ENCODE peak calls at places on chromosome 1, in five cellular contexts. G is left ventricle myocardium inferior, C is hypothalamus, U is astrocyte of the spinal cord, L is GM12891. T is an unnamed sample.

GRCh38 chr1:161244888-161245287 is 6.9 kb upstream of the NR1I3 start:
- DNase-seq in G (no peak), C (no peak), U (no peak), L (no peak), T (no peak)

GRCh38 chr1:207034998-207035397 is 2.4 kb upstream of the C1orf116 start:
- DNase-seq in G (no peak), C (no peak), U (peak), L (no peak), T (no peak)

GRCh38 chr1:119047040-119047438 is 58.9 kb upstream of the TBX15 start:
- DNase-seq in G (no peak), C (no peak), U (peak), L (no peak), T (no peak)

GRCh38 chr1:147072371-147073061 is 99.8 kb downstream of the PRKAB2 start:
- DNase-seq in G (no peak), C (no peak), U (no peak), L (no peak), T (no peak)

GRCh38 chr1:204301171-204301957 is 58.4 kb downstream of the PLEKHA6 start:
- DNase-seq in G (no peak), C (no peak), U (no peak), L (no peak), T (no peak)

GRCh38 chr1:7388488-7389185 is 382.5 kb upstream of the VAMP3 start:
- DNase-seq in G (peak), C (peak), U (peak), L (no peak), T (no peak)

GRCh38 chr1:27299385-27300252 is 22.3 kb upstream of the TMEM222 start:
- DNase-seq in G (peak), C (peak), U (peak), L (no peak), T (no peak)

GRCh38 chr1:87474098-87474497 is 145.4 kb downstream of the LMO4 start:
- DNase-seq in G (no peak), C (no peak), U (no peak), L (no peak), T (no peak)

GRCh38 chr1:243944429-243945160 is 94.6 kb upstream of the AKT3 start:
- DNase-seq in G (no peak), C (no peak), U (peak), L (no peak), T (no peak)

GRCh38 chr1:153217212-153217611 is at the start of gene PRR9:
- DNase-seq in G (no peak), C (no peak), U (no peak), L (no peak), T (no peak)

GRCh38 chr1:63307196-63307794 is 15.1 kb upstream of the FOXD3 start:
- DNase-seq in G (no peak), C (no peak), U (no peak), L (no peak), T (no peak)

GRCh38 chr1:176701151-176701866 is 238.3 kb downstream of the PAPPA2 start:
- DNase-seq in G (no peak), C (no peak), U (no peak), L (no peak), T (no peak)

GRCh38 chr1:92298573-92299476 is at the start of the genes GLMN and RPAP2:
- DNase-seq in G (peak), C (peak), U (peak), L (peak), T (peak)

GRCh38 chr1:10663668-10664035 is 132.8 kb downstream of the CASZ1 start:
- DNase-seq in G (peak), C (peak), U (no peak), L (no peak), T (no peak)

GRCh38 chr1:9593492-9594465 is 5.1 kb downstream of the TMEM201 start:
- DNase-seq in G (peak), C (peak), U (peak), L (peak), T (peak)

GRCh38 chr1:15504436-15504835 is 19.6 kb downstream of the CASP9 start:
- DNase-seq in G (no peak), C (no peak), U (no peak), L (no peak), T (no peak)

GRCh38 chr1:63705058-63705457 is 68.8 kb upstream of the ROR1 start:
- DNase-seq in G (no peak), C (no peak), U (no peak), L (no peak), T (no peak)

GRCh38 chr1:93081716-93082115 is 2.6 kb downstream of the MTF2 start:
- DNase-seq in G (no peak), C (no peak), U (peak), L (no peak), T (no peak)

GRCh38 chr1:29396438-29397255 is 160.3 kb downstream of the PTPRU start:
- DNase-seq in G (no peak), C (no peak), U (no peak), L (no peak), T (no peak)

GRCh38 chr1:68232354-68233148 is at the start of gene WLS:
- DNase-seq in G (peak), C (peak), U (peak), L (no peak), T (no peak)

GRCh38 chr1:30194046-30194619 is 529.3 kb downstream of the MATN1 start:
- DNase-seq in G (no peak), C (no peak), U (no peak), L (no peak), T (no peak)

GRCh38 chr1:99358771-99359170 is 94.5 kb downstream of the PLPPR4 start:
- DNase-seq in G (no peak), C (no peak), U (no peak), L (no peak), T (no peak)

GRCh38 chr1:100151679-100152078 is 18.7 kb downstream of the TRMT13 start:
- DNase-seq in G (no peak), C (no peak), U (no peak), L (no peak), T (no peak)

GRCh38 chr1:121569407-121569806 is 384.6 kb downstream of the SRGAP2C start:
- DNase-seq in G (no peak), C (no peak), U (no peak), L (no peak), T (no peak)

GRCh38 chr1:234589064-234589765 is 20.8 kb downstream of the IRF2BP2 start:
- DNase-seq in G (no peak), C (no peak), U (peak), L (no peak), T (no peak)

GRCh38 chr1:11541956-11542355 is 63.0 kb downstream of the DISP3 start:
- DNase-seq in G (no peak), C (no peak), U (no peak), L (no peak), T (no peak)

GRCh38 chr1:115112496-115113375 is 23.4 kb upstream of the TSPAN2 start:
- DNase-seq in G (no peak), C (no peak), U (peak), L (no peak), T (no peak)

GRCh38 chr1:169427081-169427611 is at the start of gene CCDC181:
- DNase-seq in G (peak), C (peak), U (peak), L (peak), T (peak)

GRCh38 chr1:63921357-63921756 is 147.5 kb downstream of the ROR1 start:
- DNase-seq in G (no peak), C (no peak), U (no peak), L (no peak), T (no peak)

GRCh38 chr1:30044745-30045144 is 678.6 kb downstream of the MATN1 start:
- DNase-seq in G (no peak), C (no peak), U (no peak), L (no peak), T (no peak)

GRCh38 chr1:29211086-29212030 is 19.4 kb downstream of the MECR start:
- DNase-seq in G (no peak), C (no peak), U (no peak), L (no peak), T (no peak)

T was measured in GM12892.